ENCODE peak calls at places on chromosomes 4 and X, in eight cellular contexts. E is ELR; B is BJ; O is glutamatergic neuron; X is activated T-cell treated with anti-CD3 and anti-CD28 coated beads, Interleukin-2, amount 50 U/mL, for 72 hours; C is SW480; I is naive thymus-derived CD4-positive, alpha-beta T cell; W is NCI-H1694. V is an unnamed sample.

GRCh38 chrX:13646154-13646549 is 6.8 kb upstream of the TCEANC start:
- DNase-seq in E (peak; percentile 54), B (no peak), O (peak; percentile 61), X (peak; percentile 52), C (peak; percentile 64), I (peak; percentile 12), W (peak; percentile 2), V (peak; percentile 68)

GRCh38 chr4:152369203-152369902 is 166.5 kb downstream of the FBXW7 start:
- DNase-seq in E (no peak), B (no peak), O (no peak), X (no peak), C (no peak), I (no peak), W (no peak), V (no peak)

GRCh38 chr4:184021389-184021788 is 116.3 kb downstream of the STOX2 start:
- DNase-seq in E (no peak), B (no peak), O (no peak), X (no peak), C (peak; percentile 23), I (no peak), W (no peak), V (no peak)

GRCh38 chr4:168594121-168594520 is 97.3 kb downstream of the PALLD start:
- DNase-seq in E (no peak), B (no peak), O (no peak), X (no peak), C (no peak), I (no peak), W (no peak), V (no peak)

GRCh38 chr4:142824368-142824767 is 21.7 kb downstream of the INPP4B start:
- DNase-seq in E (peak; percentile 44), B (no peak), O (no peak), X (no peak), C (no peak), I (no peak), W (no peak), V (no peak)

GRCh38 chr4:108031427-108032083 is 41.9 kb downstream of the HADH start:
- DNase-seq in E (peak; percentile 63), B (no peak), O (no peak), X (peak; percentile 74), C (no peak), I (no peak), W (no peak), V (no peak)

GRCh38 chrX:107467271-107467670 is 17.8 kb downstream of the FRMPD3 start:
- DNase-seq in E (no peak), B (no peak), O (no peak), X (no peak), C (no peak), I (no peak), W (no peak), V (no peak)

GRCh38 chr4:20391224-20391623 is 139.5 kb downstream of the SLIT2 start:
- DNase-seq in E (no peak), B (peak; percentile 46), O (no peak), X (no peak), C (no peak), I (no peak), W (no peak), V (no peak)

GRCh38 chr4:66331761-66332160 is 661.5 kb upstream of the EPHA5 start:
- DNase-seq in E (no peak), B (peak; percentile 62), O (no peak), X (no peak), C (no peak), I (no peak), W (no peak), V (no peak)

GRCh38 chrX:15820106-15821073 is 30.1 kb downstream of the ZRSR2 start:
- DNase-seq in E (peak; percentile 10), B (no peak), O (no peak), X (peak; percentile 12), C (peak; percentile 2), I (no peak), W (no peak), V (no peak)

GRCh38 chr4:55636622-55636999 is 513 bp upstream of the NMU start:
- DNase-seq in E (no peak), B (no peak), O (no peak), X (no peak), C (no peak), I (no peak), W (no peak), V (no peak)

GRCh38 chr4:15344041-15344440 is 83.8 kb upstream of the C1QTNF7 start:
- DNase-seq in E (peak; percentile 35), B (peak; percentile 78), O (no peak), X (no peak), C (no peak), I (no peak), W (no peak), V (no peak)

GRCh38 chrX:16853537-16853936 is 16.6 kb downstream of the RBBP7 start:
- DNase-seq in E (peak; percentile 33), B (no peak), O (no peak), X (no peak), C (no peak), I (no peak), W (no peak), V (no peak)

GRCh38 chr4:19386786-19387185 is 864.9 kb upstream of the SLIT2 start:
- DNase-seq in E (peak; percentile 21), B (no peak), O (no peak), X (no peak), C (no peak), I (no peak), W (no peak), V (no peak)

GRCh38 chr4:121209171-121209570 is 45.0 kb upstream of the TNIP3 start:
- DNase-seq in E (no peak), B (no peak), O (no peak), X (no peak), C (no peak), I (no peak), W (no peak), V (no peak)

GRCh38 chr4:150656882-150657281 is 74.9 kb downstream of the MAB21L2 start:
- DNase-seq in E (no peak), B (no peak), O (no peak), X (no peak), C (no peak), I (no peak), W (no peak), V (no peak)

GRCh38 chrX:118627084-118627758 is 100.2 kb upstream of the IL13RA1 start:
- DNase-seq in E (peak; percentile 36), B (no peak), O (no peak), X (no peak), C (peak; percentile 52), I (no peak), W (no peak), V (no peak)

GRCh38 chrX:30751497-30751896 is 98.3 kb downstream of the GK start:
- DNase-seq in E (no peak), B (no peak), O (no peak), X (no peak), C (peak; percentile 66), I (no peak), W (no peak), V (no peak)

GRCh38 chrX:118355225-118355920 is 9.5 kb downstream of the WDR44 start:
- DNase-seq in E (peak; percentile 25), B (no peak), O (no peak), X (peak; percentile 8), C (no peak), I (no peak), W (no peak), V (no peak)

GRCh38 chrX:29478336-29479069 is 736.9 kb upstream of the MAGEB2 start:
- DNase-seq in E (peak; percentile 19), B (no peak), O (peak; percentile 21), X (no peak), C (peak; percentile 30), I (no peak), W (peak; percentile 1), V (no peak)

GRCh38 chrX:68994135-68994882 is 165.5 kb downstream of the EFNB1 start:
- DNase-seq in E (no peak), B (no peak), O (no peak), X (no peak), C (no peak), I (no peak), W (no peak), V (no peak)

GRCh38 chr4:87901426-87901825 is 68.7 kb downstream of the MEPE start:
- DNase-seq in E (no peak), B (no peak), O (no peak), X (no peak), C (no peak), I (no peak), W (peak; percentile 50), V (no peak)

GRCh38 chrX:38699116-38699515 is 102.1 kb upstream of the MID1IP1 start:
- DNase-seq in E (no peak), B (no peak), O (no peak), X (no peak), C (no peak), I (no peak), W (no peak), V (peak; percentile 22)

GRCh38 chr4:161717084-161717483 is 446.7 kb downstream of the FSTL5 start:
- DNase-seq in E (no peak), B (no peak), O (no peak), X (no peak), C (no peak), I (no peak), W (no peak), V (no peak)

GRCh38 chr4:2275546-2276251 is 13.8 kb upstream of the MXD4 start:
- DNase-seq in E (no peak), B (no peak), O (peak; percentile 5), X (no peak), C (no peak), I (no peak), W (no peak), V (no peak)

GRCh38 chr4:104941661-104942062 is 205.0 kb upstream of the TET2 start:
- DNase-seq in E (no peak), B (no peak), O (no peak), X (no peak), C (no peak), I (no peak), W (no peak), V (no peak)

GRCh38 chr4:87089368-87089767 is 131.1 kb downstream of the KLHL8 start:
- DNase-seq in E (no peak), B (no peak), O (no peak), X (no peak), C (no peak), I (no peak), W (no peak), V (no peak)

GRCh38 chrX:110384490-110384889 is 25.8 kb downstream of the RTL9 start:
- DNase-seq in E (peak; percentile 80), B (no peak), O (no peak), X (no peak), C (no peak), I (no peak), W (no peak), V (peak; percentile 2)

GRCh38 chrX:63471004-63471403 is 119.9 kb upstream of the SPIN4 start:
- DNase-seq in E (no peak), B (no peak), O (no peak), X (no peak), C (no peak), I (no peak), W (no peak), V (no peak)

GRCh38 chr4:123096038-123096437 is 173.6 kb upstream of the NUDT6 start:
- DNase-seq in E (peak; percentile 56), B (no peak), O (no peak), X (no peak), C (no peak), I (no peak), W (no peak), V (no peak)

GRCh38 chrX:54921427-54922021 is 900 bp downstream of the TRO start:
- DNase-seq in E (peak; percentile 32), B (no peak), O (peak; percentile 81), X (peak; percentile 62), C (no peak), I (peak; percentile 34), W (peak; percentile 77), V (peak; percentile 62)

GRCh38 chr4:26899991-26900390 is 39.4 kb downstream of the STIM2 start:
- DNase-seq in E (no peak), B (no peak), O (no peak), X (no peak), C (no peak), I (no peak), W (no peak), V (no peak)

GRCh38 chr4:57071340-57071739 is 38.8 kb downstream of the IGFBP7 start:
- DNase-seq in E (no peak), B (no peak), O (no peak), X (no peak), C (no peak), I (no peak), W (no peak), V (no peak)

GRCh38 chrX:53483838-53484420 is 49.8 kb upstream of the HSD17B10 start:
- DNase-seq in E (peak; percentile 13), B (no peak), O (no peak), X (no peak), C (no peak), I (no peak), W (no peak), V (no peak)

V was measured in head of caudate nucleus.